ENCODE peak calls at places on chromosomes 11 and 22, in ten cellular contexts. One of them, this sample, is unnamed.

GRCh38 chr11:122751298-122752070 is 86.8 kb upstream of the CRTAM start:
- DNase-seq in T-helper 1 cell: no peak
- DNase-seq in MM.1S: no peak
- DNase-seq in occipital lobe: no peak
- DNase-seq in NCI-H146: peak; percentile 4
- DNase-seq in astrocyte of the cerebellum: peak; percentile 62
- DNase-seq in brain microvascular endothelial cell: no peak
- DNase-seq in D721Med: no peak
- DNase-seq in caudate nucleus: no peak
- DNase-seq in cardiac septum: no peak
- DNase-seq in this sample: no peak

GRCh38 chr11:26621147-26621546 is 49.1 kb upstream of the MUC15 start:
- DNase-seq in occipital lobe: no peak
- DNase-seq in T-helper 1 cell: no peak
- DNase-seq in caudate nucleus: no peak
- DNase-seq in cardiac septum: no peak
- DNase-seq in NCI-H146: no peak
- DNase-seq in brain microvascular endothelial cell: peak; percentile 60
- DNase-seq in D721Med: no peak
- DNase-seq in MM.1S: no peak
- DNase-seq in astrocyte of the cerebellum: no peak
- DNase-seq in this sample: no peak

GRCh38 chr11:2989551-2989950 is 2.6 kb downstream of the NAP1L4 start:
- DNase-seq in occipital lobe: no peak
- DNase-seq in astrocyte of the cerebellum: no peak
- DNase-seq in brain microvascular endothelial cell: no peak
- DNase-seq in caudate nucleus: no peak
- DNase-seq in NCI-H146: no peak
- DNase-seq in cardiac septum: no peak
- DNase-seq in D721Med: no peak
- DNase-seq in MM.1S: peak; percentile 76
- DNase-seq in T-helper 1 cell: no peak
- DNase-seq in this sample: no peak

GRCh38 chr11:66579017-66579606 is 10.7 kb upstream of the CTSF start:
- DNase-seq in MM.1S: peak; percentile 38
- DNase-seq in T-helper 1 cell: peak; percentile 63
- DNase-seq in caudate nucleus: peak; percentile 64
- DNase-seq in occipital lobe: peak; percentile 67
- DNase-seq in NCI-H146: peak; percentile 59
- DNase-seq in astrocyte of the cerebellum: peak; percentile 44
- DNase-seq in cardiac septum: peak; percentile 87
- DNase-seq in brain microvascular endothelial cell: peak; percentile 74
- DNase-seq in D721Med: peak; percentile 92
- DNase-seq in this sample: peak; percentile 82

GRCh38 chr22:27124336-27125023 is 467.1 kb downstream of the MIAT start:
- DNase-seq in cardiac septum: no peak
- DNase-seq in T-helper 1 cell: no peak
- DNase-seq in occipital lobe: peak; percentile 31
- DNase-seq in MM.1S: no peak
- DNase-seq in astrocyte of the cerebellum: no peak
- DNase-seq in NCI-H146: no peak
- DNase-seq in brain microvascular endothelial cell: no peak
- DNase-seq in caudate nucleus: no peak
- DNase-seq in D721Med: no peak
- DNase-seq in this sample: peak; percentile 35

GRCh38 chr22:23037429-23038333 is 32.6 kb upstream of the GNAZ start:
- DNase-seq in occipital lobe: no peak
- DNase-seq in cardiac septum: no peak
- DNase-seq in T-helper 1 cell: no peak
- DNase-seq in NCI-H146: no peak
- DNase-seq in caudate nucleus: no peak
- DNase-seq in MM.1S: no peak
- DNase-seq in D721Med: no peak
- DNase-seq in astrocyte of the cerebellum: peak; percentile 40
- DNase-seq in brain microvascular endothelial cell: no peak
- DNase-seq in this sample: no peak

GRCh38 chr11:130766650-130767297 is 149.5 kb downstream of the SNX19 start:
- DNase-seq in occipital lobe: no peak
- DNase-seq in NCI-H146: no peak
- DNase-seq in T-helper 1 cell: no peak
- DNase-seq in brain microvascular endothelial cell: no peak
- DNase-seq in MM.1S: no peak
- DNase-seq in D721Med: no peak
- DNase-seq in astrocyte of the cerebellum: no peak
- DNase-seq in cardiac septum: no peak
- DNase-seq in caudate nucleus: no peak
- DNase-seq in this sample: no peak

GRCh38 chr22:49956418-49956770 is 4.2 kb upstream of the PIM3 start:
- DNase-seq in caudate nucleus: no peak
- DNase-seq in NCI-H146: no peak
- DNase-seq in brain microvascular endothelial cell: no peak
- DNase-seq in cardiac septum: no peak
- DNase-seq in D721Med: no peak
- DNase-seq in MM.1S: peak; percentile 3
- DNase-seq in occipital lobe: no peak
- DNase-seq in astrocyte of the cerebellum: no peak
- DNase-seq in T-helper 1 cell: no peak
- DNase-seq in this sample: no peak

GRCh38 chr11:124761301-124762021 is 629 bp downstream of the ESAM start:
- DNase-seq in NCI-H146: no peak
- DNase-seq in brain microvascular endothelial cell: no peak
- DNase-seq in cardiac septum: no peak
- DNase-seq in caudate nucleus: no peak
- DNase-seq in T-helper 1 cell: no peak
- DNase-seq in occipital lobe: no peak
- DNase-seq in MM.1S: no peak
- DNase-seq in astrocyte of the cerebellum: no peak
- DNase-seq in D721Med: no peak
- DNase-seq in this sample: no peak

GRCh38 chr22:17806437-17806836 is 32.2 kb upstream of the BID start:
- DNase-seq in astrocyte of the cerebellum: no peak
- DNase-seq in MM.1S: no peak
- DNase-seq in T-helper 1 cell: no peak
- DNase-seq in cardiac septum: no peak
- DNase-seq in NCI-H146: no peak
- DNase-seq in brain microvascular endothelial cell: no peak
- DNase-seq in D721Med: no peak
- DNase-seq in caudate nucleus: no peak
- DNase-seq in occipital lobe: no peak
- DNase-seq in this sample: no peak

GRCh38 chr11:69881467-69882269 is 62.5 kb upstream of the FGF3 start:
- DNase-seq in caudate nucleus: no peak
- DNase-seq in T-helper 1 cell: no peak
- DNase-seq in NCI-H146: no peak
- DNase-seq in occipital lobe: no peak
- DNase-seq in D721Med: no peak
- DNase-seq in brain microvascular endothelial cell: no peak
- DNase-seq in cardiac septum: no peak
- DNase-seq in MM.1S: no peak
- DNase-seq in astrocyte of the cerebellum: no peak
- DNase-seq in this sample: no peak

GRCh38 chr22:26483043-26483438 is 542 bp downstream of the HPS4 start:
- DNase-seq in MM.1S: no peak
- DNase-seq in astrocyte of the cerebellum: no peak
- DNase-seq in T-helper 1 cell: no peak
- DNase-seq in brain microvascular endothelial cell: no peak
- DNase-seq in D721Med: no peak
- DNase-seq in caudate nucleus: no peak
- DNase-seq in cardiac septum: no peak
- DNase-seq in occipital lobe: no peak
- DNase-seq in NCI-H146: no peak
- DNase-seq in this sample: no peak

GRCh38 chr11:66550887-66551286 is 4.2 kb downstream of the ACTN3 start:
- DNase-seq in astrocyte of the cerebellum: no peak
- DNase-seq in occipital lobe: no peak
- DNase-seq in MM.1S: no peak
- DNase-seq in T-helper 1 cell: no peak
- DNase-seq in brain microvascular endothelial cell: no peak
- DNase-seq in D721Med: no peak
- DNase-seq in cardiac septum: no peak
- DNase-seq in caudate nucleus: no peak
- DNase-seq in NCI-H146: no peak
- DNase-seq in this sample: no peak

GRCh38 chr11:12540913-12541587 is 133.2 kb upstream of the TEAD1 start:
- DNase-seq in T-helper 1 cell: no peak
- DNase-seq in occipital lobe: no peak
- DNase-seq in MM.1S: no peak
- DNase-seq in brain microvascular endothelial cell: peak; percentile 77
- DNase-seq in D721Med: no peak
- DNase-seq in NCI-H146: no peak
- DNase-seq in caudate nucleus: no peak
- DNase-seq in astrocyte of the cerebellum: peak; percentile 74
- DNase-seq in cardiac septum: peak; percentile 57
- DNase-seq in this sample: no peak

GRCh38 chr22:23500508-23501208 is 79.4 kb downstream of the IGLL1 start:
- DNase-seq in T-helper 1 cell: no peak
- DNase-seq in MM.1S: no peak
- DNase-seq in NCI-H146: no peak
- DNase-seq in occipital lobe: no peak
- DNase-seq in cardiac septum: no peak
- DNase-seq in brain microvascular endothelial cell: no peak
- DNase-seq in astrocyte of the cerebellum: no peak
- DNase-seq in D721Med: no peak
- DNase-seq in caudate nucleus: no peak
- DNase-seq in this sample: no peak

GRCh38 chr11:16226245-16226644 is 130.1 kb downstream of the SOX6 start:
- DNase-seq in D721Med: no peak
- DNase-seq in astrocyte of the cerebellum: no peak
- DNase-seq in MM.1S: peak; percentile 36
- DNase-seq in cardiac septum: peak; percentile 75
- DNase-seq in caudate nucleus: no peak
- DNase-seq in brain microvascular endothelial cell: no peak
- DNase-seq in T-helper 1 cell: no peak
- DNase-seq in NCI-H146: peak; percentile 40
- DNase-seq in occipital lobe: no peak
- DNase-seq in this sample: peak; percentile 13

GRCh38 chr11:129917231-129917630 is 21.9 kb upstream of the NFRKB start:
- DNase-seq in occipital lobe: no peak
- DNase-seq in MM.1S: no peak
- DNase-seq in astrocyte of the cerebellum: peak; percentile 58
- DNase-seq in brain microvascular endothelial cell: no peak
- DNase-seq in caudate nucleus: no peak
- DNase-seq in T-helper 1 cell: no peak
- DNase-seq in D721Med: no peak
- DNase-seq in NCI-H146: no peak
- DNase-seq in cardiac septum: no peak
- DNase-seq in this sample: no peak

GRCh38 chr11:57596266-57596885 is 1.1 kb upstream of the SERPING1 start:
- DNase-seq in astrocyte of the cerebellum: no peak
- DNase-seq in brain microvascular endothelial cell: no peak
- DNase-seq in NCI-H146: no peak
- DNase-seq in MM.1S: no peak
- DNase-seq in occipital lobe: no peak
- DNase-seq in T-helper 1 cell: no peak
- DNase-seq in caudate nucleus: no peak
- DNase-seq in D721Med: no peak
- DNase-seq in cardiac septum: no peak
- DNase-seq in this sample: no peak

GRCh38 chr22:26597480-26597879 is 7.5 kb upstream of the TPST2 start:
- DNase-seq in occipital lobe: no peak
- DNase-seq in caudate nucleus: no peak
- DNase-seq in astrocyte of the cerebellum: no peak
- DNase-seq in T-helper 1 cell: no peak
- DNase-seq in MM.1S: no peak
- DNase-seq in brain microvascular endothelial cell: no peak
- DNase-seq in D721Med: no peak
- DNase-seq in NCI-H146: no peak
- DNase-seq in cardiac septum: no peak
- DNase-seq in this sample: no peak

GRCh38 chr11:35404397-35404775 is 15.0 kb downstream of the SLC1A2 start:
- DNase-seq in T-helper 1 cell: no peak
- DNase-seq in astrocyte of the cerebellum: no peak
- DNase-seq in D721Med: peak; percentile 23
- DNase-seq in caudate nucleus: no peak
- DNase-seq in cardiac septum: no peak
- DNase-seq in occipital lobe: no peak
- DNase-seq in NCI-H146: peak; percentile 8
- DNase-seq in brain microvascular endothelial cell: no peak
- DNase-seq in MM.1S: peak; percentile 30
- DNase-seq in this sample: peak; percentile 38

GRCh38 chr11:126637800-126638175 is 282.3 kb downstream of the ST3GAL4 start:
- DNase-seq in cardiac septum: no peak
- DNase-seq in occipital lobe: no peak
- DNase-seq in D721Med: no peak
- DNase-seq in NCI-H146: no peak
- DNase-seq in caudate nucleus: no peak
- DNase-seq in brain microvascular endothelial cell: peak; percentile 71
- DNase-seq in astrocyte of the cerebellum: peak; percentile 97
- DNase-seq in T-helper 1 cell: no peak
- DNase-seq in MM.1S: no peak
- DNase-seq in this sample: no peak

GRCh38 chr11:132032555-132032954 is 662.1 kb downstream of the NTM start:
- DNase-seq in D721Med: no peak
- DNase-seq in NCI-H146: no peak
- DNase-seq in brain microvascular endothelial cell: peak; percentile 75
- DNase-seq in T-helper 1 cell: no peak
- DNase-seq in astrocyte of the cerebellum: no peak
- DNase-seq in MM.1S: no peak
- DNase-seq in cardiac septum: no peak
- DNase-seq in occipital lobe: no peak
- DNase-seq in caudate nucleus: no peak
- DNase-seq in this sample: no peak

GRCh38 chr11:121536116-121536515 is 83.3 kb upstream of the SORL1-AS1 start:
- DNase-seq in MM.1S: no peak
- DNase-seq in astrocyte of the cerebellum: no peak
- DNase-seq in NCI-H146: no peak
- DNase-seq in T-helper 1 cell: no peak
- DNase-seq in D721Med: no peak
- DNase-seq in cardiac septum: no peak
- DNase-seq in caudate nucleus: no peak
- DNase-seq in occipital lobe: no peak
- DNase-seq in brain microvascular endothelial cell: no peak
- DNase-seq in this sample: no peak

GRCh38 chr22:48494256-48494967 is 1333.3 kb downstream of the BRD1 start:
- DNase-seq in astrocyte of the cerebellum: no peak
- DNase-seq in T-helper 1 cell: no peak
- DNase-seq in brain microvascular endothelial cell: no peak
- DNase-seq in caudate nucleus: no peak
- DNase-seq in occipital lobe: no peak
- DNase-seq in NCI-H146: no peak
- DNase-seq in cardiac septum: no peak
- DNase-seq in D721Med: no peak
- DNase-seq in MM.1S: no peak
- DNase-seq in this sample: no peak

GRCh38 chr11:123069878-123070821 is 8.2 kb upstream of the HSPA8 start:
- DNase-seq in MM.1S: peak; percentile 55
- DNase-seq in cardiac septum: no peak
- DNase-seq in occipital lobe: no peak
- DNase-seq in brain microvascular endothelial cell: no peak
- DNase-seq in T-helper 1 cell: no peak
- DNase-seq in D721Med: no peak
- DNase-seq in NCI-H146: no peak
- DNase-seq in astrocyte of the cerebellum: no peak
- DNase-seq in caudate nucleus: no peak
- DNase-seq in this sample: no peak

GRCh38 chr22:26339755-26340154 is 89.3 kb upstream of the ASPHD2 start:
- DNase-seq in MM.1S: no peak
- DNase-seq in caudate nucleus: no peak
- DNase-seq in brain microvascular endothelial cell: no peak
- DNase-seq in T-helper 1 cell: no peak
- DNase-seq in astrocyte of the cerebellum: no peak
- DNase-seq in cardiac septum: no peak
- DNase-seq in occipital lobe: no peak
- DNase-seq in NCI-H146: no peak
- DNase-seq in D721Med: no peak
- DNase-seq in this sample: no peak

GRCh38 chr11:67055812-67056211 is 835 bp upstream of the RHOD start:
- DNase-seq in brain microvascular endothelial cell: no peak
- DNase-seq in caudate nucleus: peak; percentile 63
- DNase-seq in T-helper 1 cell: no peak
- DNase-seq in MM.1S: no peak
- DNase-seq in D721Med: no peak
- DNase-seq in astrocyte of the cerebellum: no peak
- DNase-seq in occipital lobe: no peak
- DNase-seq in NCI-H146: no peak
- DNase-seq in cardiac septum: no peak
- DNase-seq in this sample: no peak

GRCh38 chr11:22461626-22462025 is 123.4 kb downstream of the SLC17A6 start:
- DNase-seq in NCI-H146: no peak
- DNase-seq in caudate nucleus: no peak
- DNase-seq in D721Med: no peak
- DNase-seq in brain microvascular endothelial cell: no peak
- DNase-seq in T-helper 1 cell: no peak
- DNase-seq in occipital lobe: no peak
- DNase-seq in astrocyte of the cerebellum: no peak
- DNase-seq in MM.1S: no peak
- DNase-seq in cardiac septum: no peak
- DNase-seq in this sample: no peak

This sample was measured in Ammon's horn.